ENCODE peak calls at places on chromosomes 2 and 18, in seven cellular contexts. V is stimulated activated CD8-positive, alpha-beta memory T cell treated with anti-CD3 and anti-CD28 coated beads, Interleukin-4, amount 100 ng/mL, for 1 hour; H is brain microvascular endothelial cell; X is AG08395; T is T-helper 9 cell; F is transverse colon; K is Caki2. J is an unnamed sample.

GRCh38 chr2:84924173-84925106 is 19.0 kb downstream of the TMSB10 start:
- DNase-seq in H (peak; percentile 33), X (no peak), T (no peak), K (peak; percentile 97), F (peak; percentile 62), V (no peak), J (no peak)

GRCh38 chr18:21264651-21265050 is 22.6 kb downstream of the GREB1L start:
- DNase-seq in X (no peak), F (peak; percentile 8), K (peak; percentile 14), V (no peak), T (no peak), H (no peak), J (no peak)

GRCh38 chr2:237435844-237436590 is 22.1 kb upstream of the COL6A3 start:
- DNase-seq in H (peak; percentile 95), K (no peak), T (no peak), X (peak; percentile 92), F (no peak), V (no peak), J (no peak)

GRCh38 chr2:64932327-64933216 is 56.6 kb upstream of the SLC1A4 start:
- DNase-seq in X (no peak), T (no peak), V (no peak), H (no peak), K (no peak), F (no peak), J (no peak)

GRCh38 chr2:237258146-237258545 is 155.8 kb downstream of the COL6A3 start:
- DNase-seq in K (no peak), F (no peak), H (peak; percentile 17), V (no peak), X (no peak), T (no peak), J (no peak)

GRCh38 chr18:48637081-48637990 is 98.5 kb downstream of the CTIF start:
- DNase-seq in V (no peak), K (no peak), F (no peak), T (no peak), X (no peak), H (no peak), J (no peak)

GRCh38 chr18:8750954-8751415 is 45.6 kb downstream of the MTCL1 start:
- DNase-seq in K (peak; percentile 77), F (peak; percentile 35), V (no peak), H (peak; percentile 70), T (no peak), X (peak; percentile 73), J (peak; percentile 28)

GRCh38 chr2:5693288-5694015 is 1.3 kb downstream of the SOX11 start:
- DNase-seq in V (no peak), F (no peak), K (no peak), T (no peak), X (no peak), H (peak; percentile 24), J (no peak)

GRCh38 chr2:44392338-44392943 is 30.7 kb downstream of the CAMKMT start:
- DNase-seq in T (peak; percentile 36), X (peak; percentile 21), K (no peak), H (peak; percentile 49), F (peak; percentile 29), V (peak; percentile 14), J (no peak)

GRCh38 chr2:3076848-3077735 is 300.5 kb downstream of the EIPR1 start:
- DNase-seq in X (no peak), T (no peak), H (no peak), F (no peak), K (no peak), V (no peak), J (no peak)

GRCh38 chr2:129619471-129619870 is 360.0 kb upstream of the RAB6C start:
- DNase-seq in K (no peak), F (no peak), X (no peak), H (no peak), T (no peak), V (no peak), J (no peak)

J was measured in kidney epithelial cell.